ENCODE peak calls at places on chromosomes 3 and 15, in ten cellular contexts. One of them, this sample, is unnamed.
A peak's percentile ranks its signal among the peaks of the same experiment; 100 is the strongest.

GRCh38 chr3:102114264-102114979 is 265.1 kb downstream of the NFKBIZ start:
- DNase-seq in stimulated activated CD4-positive, alpha-beta T cell treated with anti-CD3 and anti-CD28 coated beads, Interleukin-2, amount 100 ng/mL, for 48 hours: no peak
- DNase-seq in NCI-H1417: no peak
- DNase-seq in SJSA1: no peak
- DNase-seq in kidney tubule cell: no peak
- DNase-seq in NCI-H2029 treated with DMSO at 0.1 percent for 48 hours: no peak
- DNase-seq in H9: no peak
- DNase-seq in MV-4-11: no peak
- DNase-seq in HuH-7: no peak
- DNase-seq in left cardiac atrium: no peak
- DNase-seq in this sample: no peak

GRCh38 chr15:77696006-77696631 is 63.4 kb upstream of the LINGO1 start:
- DNase-seq in stimulated activated CD4-positive, alpha-beta T cell treated with anti-CD3 and anti-CD28 coated beads, Interleukin-2, amount 100 ng/mL, for 48 hours: no peak
- DNase-seq in NCI-H1417: peak; percentile 55
- DNase-seq in SJSA1: no peak
- DNase-seq in kidney tubule cell: peak; percentile 15
- DNase-seq in NCI-H2029 treated with DMSO at 0.1 percent for 48 hours: no peak
- DNase-seq in H9: no peak
- DNase-seq in MV-4-11: no peak
- DNase-seq in HuH-7: no peak
- DNase-seq in left cardiac atrium: peak; percentile 26
- DNase-seq in this sample: no peak

GRCh38 chr3:64815195-64815627 is 127.4 kb upstream of the ADAMTS9 start:
- DNase-seq in stimulated activated CD4-positive, alpha-beta T cell treated with anti-CD3 and anti-CD28 coated beads, Interleukin-2, amount 100 ng/mL, for 48 hours: no peak
- DNase-seq in NCI-H1417: no peak
- DNase-seq in SJSA1: no peak
- DNase-seq in kidney tubule cell: peak; percentile 74
- DNase-seq in NCI-H2029 treated with DMSO at 0.1 percent for 48 hours: no peak
- DNase-seq in H9: no peak
- DNase-seq in MV-4-11: no peak
- DNase-seq in HuH-7: no peak
- DNase-seq in left cardiac atrium: no peak
- DNase-seq in this sample: no peak

GRCh38 chr3:126907557-126907956 is 75.4 kb upstream of the PLXNA1 start:
- DNase-seq in stimulated activated CD4-positive, alpha-beta T cell treated with anti-CD3 and anti-CD28 coated beads, Interleukin-2, amount 100 ng/mL, for 48 hours: no peak
- DNase-seq in NCI-H1417: no peak
- DNase-seq in SJSA1: no peak
- DNase-seq in kidney tubule cell: no peak
- DNase-seq in NCI-H2029 treated with DMSO at 0.1 percent for 48 hours: no peak
- DNase-seq in H9: no peak
- DNase-seq in MV-4-11: no peak
- DNase-seq in HuH-7: no peak
- DNase-seq in left cardiac atrium: peak; percentile 41
- DNase-seq in this sample: no peak

GRCh38 chr15:75801859-75802593 is 41.2 kb upstream of the UBE2Q2 start:
- DNase-seq in stimulated activated CD4-positive, alpha-beta T cell treated with anti-CD3 and anti-CD28 coated beads, Interleukin-2, amount 100 ng/mL, for 48 hours: peak; percentile 74
- DNase-seq in NCI-H1417: peak; percentile 81
- DNase-seq in SJSA1: peak; percentile 83
- DNase-seq in kidney tubule cell: peak; percentile 75
- DNase-seq in NCI-H2029 treated with DMSO at 0.1 percent for 48 hours: no peak
- DNase-seq in H9: peak; percentile 90
- DNase-seq in MV-4-11: peak; percentile 64
- DNase-seq in HuH-7: peak; percentile 97
- DNase-seq in left cardiac atrium: peak; percentile 84
- DNase-seq in this sample: peak; percentile 90

GRCh38 chr15:44808557-44808956 is 72.2 kb downstream of the TRIM69 start:
- DNase-seq in stimulated activated CD4-positive, alpha-beta T cell treated with anti-CD3 and anti-CD28 coated beads, Interleukin-2, amount 100 ng/mL, for 48 hours: no peak
- DNase-seq in NCI-H1417: no peak
- DNase-seq in SJSA1: no peak
- DNase-seq in kidney tubule cell: no peak
- DNase-seq in NCI-H2029 treated with DMSO at 0.1 percent for 48 hours: no peak
- DNase-seq in H9: no peak
- DNase-seq in MV-4-11: no peak
- DNase-seq in HuH-7: no peak
- DNase-seq in left cardiac atrium: no peak
- DNase-seq in this sample: no peak

GRCh38 chr3:139187154-139187553 is 142.5 kb upstream of the PRR23C start:
- DNase-seq in stimulated activated CD4-positive, alpha-beta T cell treated with anti-CD3 and anti-CD28 coated beads, Interleukin-2, amount 100 ng/mL, for 48 hours: no peak
- DNase-seq in NCI-H1417: no peak
- DNase-seq in SJSA1: no peak
- DNase-seq in kidney tubule cell: peak; percentile 12
- DNase-seq in NCI-H2029 treated with DMSO at 0.1 percent for 48 hours: no peak
- DNase-seq in H9: no peak
- DNase-seq in MV-4-11: no peak
- DNase-seq in HuH-7: no peak
- DNase-seq in left cardiac atrium: no peak
- DNase-seq in this sample: no peak

GRCh38 chr3:47035645-47036044 is 56.2 kb downstream of the NBEAL2 start:
- DNase-seq in stimulated activated CD4-positive, alpha-beta T cell treated with anti-CD3 and anti-CD28 coated beads, Interleukin-2, amount 100 ng/mL, for 48 hours: no peak
- DNase-seq in NCI-H1417: no peak
- DNase-seq in SJSA1: no peak
- DNase-seq in kidney tubule cell: no peak
- DNase-seq in NCI-H2029 treated with DMSO at 0.1 percent for 48 hours: no peak
- DNase-seq in H9: no peak
- DNase-seq in MV-4-11: no peak
- DNase-seq in HuH-7: no peak
- DNase-seq in left cardiac atrium: no peak
- DNase-seq in this sample: no peak

GRCh38 chr3:155010416-155010815 is 69.7 kb upstream of the MME start:
- DNase-seq in stimulated activated CD4-positive, alpha-beta T cell treated with anti-CD3 and anti-CD28 coated beads, Interleukin-2, amount 100 ng/mL, for 48 hours: no peak
- DNase-seq in NCI-H1417: no peak
- DNase-seq in SJSA1: no peak
- DNase-seq in kidney tubule cell: no peak
- DNase-seq in NCI-H2029 treated with DMSO at 0.1 percent for 48 hours: no peak
- DNase-seq in H9: no peak
- DNase-seq in MV-4-11: no peak
- DNase-seq in HuH-7: no peak
- DNase-seq in left cardiac atrium: no peak
- DNase-seq in this sample: no peak

GRCh38 chr3:48567090-48567489 is 3.5 kb upstream of the UCN2 start:
- DNase-seq in stimulated activated CD4-positive, alpha-beta T cell treated with anti-CD3 and anti-CD28 coated beads, Interleukin-2, amount 100 ng/mL, for 48 hours: no peak
- DNase-seq in NCI-H1417: no peak
- DNase-seq in SJSA1: no peak
- DNase-seq in kidney tubule cell: no peak
- DNase-seq in NCI-H2029 treated with DMSO at 0.1 percent for 48 hours: no peak
- DNase-seq in H9: no peak
- DNase-seq in MV-4-11: no peak
- DNase-seq in HuH-7: no peak
- DNase-seq in left cardiac atrium: no peak
- DNase-seq in this sample: no peak

GRCh38 chr3:89613241-89613640 is 505.8 kb downstream of the EPHA3 start:
- DNase-seq in stimulated activated CD4-positive, alpha-beta T cell treated with anti-CD3 and anti-CD28 coated beads, Interleukin-2, amount 100 ng/mL, for 48 hours: no peak
- DNase-seq in NCI-H1417: no peak
- DNase-seq in SJSA1: no peak
- DNase-seq in kidney tubule cell: no peak
- DNase-seq in NCI-H2029 treated with DMSO at 0.1 percent for 48 hours: no peak
- DNase-seq in H9: no peak
- DNase-seq in MV-4-11: no peak
- DNase-seq in HuH-7: no peak
- DNase-seq in left cardiac atrium: no peak
- DNase-seq in this sample: no peak

GRCh38 chr15:50051811-50052419 is 67.1 kb downstream of the ATP8B4 start:
- DNase-seq in stimulated activated CD4-positive, alpha-beta T cell treated with anti-CD3 and anti-CD28 coated beads, Interleukin-2, amount 100 ng/mL, for 48 hours: peak; percentile 17
- DNase-seq in NCI-H1417: peak; percentile 21
- DNase-seq in SJSA1: no peak
- DNase-seq in kidney tubule cell: peak; percentile 71
- DNase-seq in NCI-H2029 treated with DMSO at 0.1 percent for 48 hours: peak; percentile 6
- DNase-seq in H9: peak; percentile 41
- DNase-seq in MV-4-11: peak; percentile 86
- DNase-seq in HuH-7: peak; percentile 37
- DNase-seq in left cardiac atrium: peak; percentile 51
- DNase-seq in this sample: no peak

GRCh38 chr15:55526559-55527036 is 18.6 kb upstream of the DNAAF4 start:
- DNase-seq in stimulated activated CD4-positive, alpha-beta T cell treated with anti-CD3 and anti-CD28 coated beads, Interleukin-2, amount 100 ng/mL, for 48 hours: no peak
- DNase-seq in NCI-H1417: peak; percentile 15
- DNase-seq in SJSA1: no peak
- DNase-seq in kidney tubule cell: peak; percentile 71
- DNase-seq in NCI-H2029 treated with DMSO at 0.1 percent for 48 hours: peak; percentile 0
- DNase-seq in H9: peak; percentile 63
- DNase-seq in MV-4-11: peak; percentile 77
- DNase-seq in HuH-7: peak; percentile 39
- DNase-seq in left cardiac atrium: peak; percentile 27
- DNase-seq in this sample: no peak

GRCh38 chr3:29240887-29241286 is 40.0 kb upstream of the RBMS3 start:
- DNase-seq in stimulated activated CD4-positive, alpha-beta T cell treated with anti-CD3 and anti-CD28 coated beads, Interleukin-2, amount 100 ng/mL, for 48 hours: no peak
- DNase-seq in NCI-H1417: no peak
- DNase-seq in SJSA1: no peak
- DNase-seq in kidney tubule cell: no peak
- DNase-seq in NCI-H2029 treated with DMSO at 0.1 percent for 48 hours: no peak
- DNase-seq in H9: no peak
- DNase-seq in MV-4-11: no peak
- DNase-seq in HuH-7: no peak
- DNase-seq in left cardiac atrium: no peak
- DNase-seq in this sample: no peak

GRCh38 chr3:83946554-83946953 is 1012.2 kb upstream of the CADM2 start:
- DNase-seq in stimulated activated CD4-positive, alpha-beta T cell treated with anti-CD3 and anti-CD28 coated beads, Interleukin-2, amount 100 ng/mL, for 48 hours: no peak
- DNase-seq in NCI-H1417: no peak
- DNase-seq in SJSA1: no peak
- DNase-seq in kidney tubule cell: peak; percentile 2
- DNase-seq in NCI-H2029 treated with DMSO at 0.1 percent for 48 hours: no peak
- DNase-seq in H9: peak; percentile 38
- DNase-seq in MV-4-11: peak; percentile 59
- DNase-seq in HuH-7: no peak
- DNase-seq in left cardiac atrium: no peak
- DNase-seq in this sample: no peak

GRCh38 chr3:148737104-148737525 is 39.4 kb downstream of the AGTR1 start:
- DNase-seq in stimulated activated CD4-positive, alpha-beta T cell treated with anti-CD3 and anti-CD28 coated beads, Interleukin-2, amount 100 ng/mL, for 48 hours: no peak
- DNase-seq in NCI-H1417: no peak
- DNase-seq in SJSA1: no peak
- DNase-seq in kidney tubule cell: peak; percentile 88
- DNase-seq in NCI-H2029 treated with DMSO at 0.1 percent for 48 hours: no peak
- DNase-seq in H9: no peak
- DNase-seq in MV-4-11: peak; percentile 48
- DNase-seq in HuH-7: peak; percentile 22
- DNase-seq in left cardiac atrium: no peak
- DNase-seq in this sample: no peak

GRCh38 chr3:124783696-124784095 is 53.4 kb downstream of the UMPS start:
- DNase-seq in stimulated activated CD4-positive, alpha-beta T cell treated with anti-CD3 and anti-CD28 coated beads, Interleukin-2, amount 100 ng/mL, for 48 hours: no peak
- DNase-seq in NCI-H1417: no peak
- DNase-seq in SJSA1: no peak
- DNase-seq in kidney tubule cell: no peak
- DNase-seq in NCI-H2029 treated with DMSO at 0.1 percent for 48 hours: no peak
- DNase-seq in H9: no peak
- DNase-seq in MV-4-11: peak; percentile 55
- DNase-seq in HuH-7: no peak
- DNase-seq in left cardiac atrium: no peak
- DNase-seq in this sample: no peak

GRCh38 chr3:126679318-126679751 is 24.4 kb upstream of the TXNRD3 start:
- DNase-seq in stimulated activated CD4-positive, alpha-beta T cell treated with anti-CD3 and anti-CD28 coated beads, Interleukin-2, amount 100 ng/mL, for 48 hours: peak; percentile 80
- DNase-seq in NCI-H1417: peak; percentile 81
- DNase-seq in SJSA1: peak; percentile 79
- DNase-seq in kidney tubule cell: peak; percentile 79
- DNase-seq in NCI-H2029 treated with DMSO at 0.1 percent for 48 hours: peak; percentile 9
- DNase-seq in H9: peak; percentile 91
- DNase-seq in MV-4-11: peak; percentile 49
- DNase-seq in HuH-7: peak; percentile 81
- DNase-seq in left cardiac atrium: peak; percentile 80
- DNase-seq in this sample: peak; percentile 90

GRCh38 chr3:115401891-115402501 is 221.3 kb upstream of the GAP43 start:
- DNase-seq in stimulated activated CD4-positive, alpha-beta T cell treated with anti-CD3 and anti-CD28 coated beads, Interleukin-2, amount 100 ng/mL, for 48 hours: no peak
- DNase-seq in NCI-H1417: no peak
- DNase-seq in SJSA1: peak; percentile 44
- DNase-seq in kidney tubule cell: peak; percentile 86
- DNase-seq in NCI-H2029 treated with DMSO at 0.1 percent for 48 hours: no peak
- DNase-seq in H9: no peak
- DNase-seq in MV-4-11: no peak
- DNase-seq in HuH-7: no peak
- DNase-seq in left cardiac atrium: no peak
- DNase-seq in this sample: no peak

GRCh38 chr15:100588638-100589242 is 13.2 kb downstream of the LINS1 start:
- DNase-seq in stimulated activated CD4-positive, alpha-beta T cell treated with anti-CD3 and anti-CD28 coated beads, Interleukin-2, amount 100 ng/mL, for 48 hours: no peak
- DNase-seq in NCI-H1417: no peak
- DNase-seq in SJSA1: no peak
- DNase-seq in kidney tubule cell: peak; percentile 8
- DNase-seq in NCI-H2029 treated with DMSO at 0.1 percent for 48 hours: no peak
- DNase-seq in H9: no peak
- DNase-seq in MV-4-11: peak; percentile 2
- DNase-seq in HuH-7: no peak
- DNase-seq in left cardiac atrium: no peak
- DNase-seq in this sample: no peak

GRCh38 chr3:66298591-66298990 is 77.8 kb downstream of the SLC25A26 start:
- DNase-seq in stimulated activated CD4-positive, alpha-beta T cell treated with anti-CD3 and anti-CD28 coated beads, Interleukin-2, amount 100 ng/mL, for 48 hours: no peak
- DNase-seq in NCI-H1417: no peak
- DNase-seq in SJSA1: no peak
- DNase-seq in kidney tubule cell: no peak
- DNase-seq in NCI-H2029 treated with DMSO at 0.1 percent for 48 hours: no peak
- DNase-seq in H9: no peak
- DNase-seq in MV-4-11: no peak
- DNase-seq in HuH-7: no peak
- DNase-seq in left cardiac atrium: no peak
- DNase-seq in this sample: no peak

GRCh38 chr3:192819001-192819569 is 91.7 kb upstream of the FGF12 start:
- DNase-seq in stimulated activated CD4-positive, alpha-beta T cell treated with anti-CD3 and anti-CD28 coated beads, Interleukin-2, amount 100 ng/mL, for 48 hours: peak; percentile 16
- DNase-seq in NCI-H1417: no peak
- DNase-seq in SJSA1: peak; percentile 68
- DNase-seq in kidney tubule cell: peak; percentile 94
- DNase-seq in NCI-H2029 treated with DMSO at 0.1 percent for 48 hours: no peak
- DNase-seq in H9: no peak
- DNase-seq in MV-4-11: no peak
- DNase-seq in HuH-7: no peak
- DNase-seq in left cardiac atrium: peak; percentile 29
- DNase-seq in this sample: no peak

GRCh38 chr3:116263842-116264545 is 181.3 kb downstream of the LSAMP start:
- DNase-seq in stimulated activated CD4-positive, alpha-beta T cell treated with anti-CD3 and anti-CD28 coated beads, Interleukin-2, amount 100 ng/mL, for 48 hours: no peak
- DNase-seq in NCI-H1417: no peak
- DNase-seq in SJSA1: no peak
- DNase-seq in kidney tubule cell: peak; percentile 23
- DNase-seq in NCI-H2029 treated with DMSO at 0.1 percent for 48 hours: no peak
- DNase-seq in H9: no peak
- DNase-seq in MV-4-11: no peak
- DNase-seq in HuH-7: no peak
- DNase-seq in left cardiac atrium: no peak
- DNase-seq in this sample: no peak

GRCh38 chr3:46676601-46677071 is 16.8 kb downstream of the ALS2CL start:
- DNase-seq in stimulated activated CD4-positive, alpha-beta T cell treated with anti-CD3 and anti-CD28 coated beads, Interleukin-2, amount 100 ng/mL, for 48 hours: no peak
- DNase-seq in NCI-H1417: no peak
- DNase-seq in SJSA1: no peak
- DNase-seq in kidney tubule cell: no peak
- DNase-seq in NCI-H2029 treated with DMSO at 0.1 percent for 48 hours: no peak
- DNase-seq in H9: no peak
- DNase-seq in MV-4-11: no peak
- DNase-seq in HuH-7: no peak
- DNase-seq in left cardiac atrium: peak; percentile 20
- DNase-seq in this sample: no peak

GRCh38 chr15:61621146-61621545 is 392.0 kb upstream of the RORA start:
- DNase-seq in stimulated activated CD4-positive, alpha-beta T cell treated with anti-CD3 and anti-CD28 coated beads, Interleukin-2, amount 100 ng/mL, for 48 hours: peak; percentile 2
- DNase-seq in NCI-H1417: peak; percentile 66
- DNase-seq in SJSA1: no peak
- DNase-seq in kidney tubule cell: peak; percentile 46
- DNase-seq in NCI-H2029 treated with DMSO at 0.1 percent for 48 hours: no peak
- DNase-seq in H9: peak; percentile 65
- DNase-seq in MV-4-11: no peak
- DNase-seq in HuH-7: peak; percentile 12
- DNase-seq in left cardiac atrium: peak; percentile 29
- DNase-seq in this sample: no peak

GRCh38 chr15:32029409-32029861 is 880 bp upstream of the CHRNA7 start:
- DNase-seq in stimulated activated CD4-positive, alpha-beta T cell treated with anti-CD3 and anti-CD28 coated beads, Interleukin-2, amount 100 ng/mL, for 48 hours: no peak
- DNase-seq in NCI-H1417: peak; percentile 28
- DNase-seq in SJSA1: no peak
- DNase-seq in kidney tubule cell: peak; percentile 14
- DNase-seq in NCI-H2029 treated with DMSO at 0.1 percent for 48 hours: no peak
- DNase-seq in H9: peak; percentile 71
- DNase-seq in MV-4-11: no peak
- DNase-seq in HuH-7: peak; percentile 10
- DNase-seq in left cardiac atrium: no peak
- DNase-seq in this sample: no peak

GRCh38 chr3:78741066-78741645 is 1026.6 kb downstream of the ROBO1 start:
- DNase-seq in stimulated activated CD4-positive, alpha-beta T cell treated with anti-CD3 and anti-CD28 coated beads, Interleukin-2, amount 100 ng/mL, for 48 hours: no peak
- DNase-seq in NCI-H1417: no peak
- DNase-seq in SJSA1: no peak
- DNase-seq in kidney tubule cell: peak; percentile 9
- DNase-seq in NCI-H2029 treated with DMSO at 0.1 percent for 48 hours: no peak
- DNase-seq in H9: no peak
- DNase-seq in MV-4-11: no peak
- DNase-seq in HuH-7: no peak
- DNase-seq in left cardiac atrium: no peak
- DNase-seq in this sample: no peak

GRCh38 chr3:22988566-22988965 is 214.6 kb upstream of the UBE2E2 start:
- DNase-seq in stimulated activated CD4-positive, alpha-beta T cell treated with anti-CD3 and anti-CD28 coated beads, Interleukin-2, amount 100 ng/mL, for 48 hours: no peak
- DNase-seq in NCI-H1417: no peak
- DNase-seq in SJSA1: no peak
- DNase-seq in kidney tubule cell: peak; percentile 91
- DNase-seq in NCI-H2029 treated with DMSO at 0.1 percent for 48 hours: peak; percentile 89
- DNase-seq in H9: no peak
- DNase-seq in MV-4-11: no peak
- DNase-seq in HuH-7: no peak
- DNase-seq in left cardiac atrium: peak; percentile 33
- DNase-seq in this sample: no peak

This sample was measured in suprapubic skin.